ENCODE peak calls at places on chromosomes 4 and X, in five cellular contexts. W is uterus, A is brain microvascular endothelial cell, X is foreskin keratinocyte, M is body of pancreas. R is an unnamed sample.

GRCh38 chrX:11351375-11352295 is 58.4 kb downstream of the AMELX start:
- DNase-seq in W (peak; percentile 61), A (peak; percentile 85), X (no peak), M (peak; percentile 13), R (peak; percentile 38)

GRCh38 chr4:4694296-4694772 is 152.5 kb upstream of the STX18 start:
- DNase-seq in W (no peak), A (no peak), X (no peak), M (peak; percentile 33), R (no peak)

GRCh38 chrX:19889582-19890342 is 2.4 kb upstream of the SH3KBP1 start:
- DNase-seq in W (peak; percentile 40), A (peak; percentile 90), X (peak; percentile 50), M (no peak), R (no peak)

GRCh38 chrX:103531002-103531401 is 11.7 kb upstream of the RAB40A start:
- DNase-seq in W (no peak), A (peak; percentile 77), X (no peak), M (no peak), R (no peak)

GRCh38 chr4:56755901-56756300 is 65.6 kb downstream of the SPINK2 start:
- DNase-seq in W (no peak), A (no peak), X (peak; percentile 57), M (no peak), R (no peak)

GRCh38 chr4:7598939-7599790 is 164.4 kb upstream of the PSAPL1 start:
- DNase-seq in W (no peak), A (no peak), X (no peak), M (no peak), R (peak; percentile 86)

GRCh38 chr4:28350485-28350884 is 1489.8 kb downstream of the STIM2 start:
- DNase-seq in W (no peak), A (no peak), X (peak; percentile 23), M (no peak), R (no peak)

GRCh38 chr4:70277121-70277520 is 34.7 kb downstream of the CSN3 start:
- DNase-seq in W (no peak), A (no peak), X (no peak), M (no peak), R (no peak)

GRCh38 chrX:54495814-54496516 is at the start of gene FGD1:
- DNase-seq in W (peak; percentile 72), A (peak; percentile 7), X (no peak), M (peak; percentile 67), R (peak; percentile 64)

GRCh38 chr4:79917246-79917645 is 155.8 kb downstream of the ANTXR2 start:
- DNase-seq in W (no peak), A (peak; percentile 46), X (no peak), M (peak; percentile 16), R (no peak)

GRCh38 chrX:281166-281999 is at the start of gene PLCXD1:
- DNase-seq in W (no peak), A (no peak), X (no peak), M (peak; percentile 19), R (peak; percentile 49)

GRCh38 chr4:144572660-144573059 is 73.3 kb upstream of the HHIP start:
- DNase-seq in W (no peak), A (no peak), X (no peak), M (no peak), R (no peak)

GRCh38 chr4:27178066-27178465 is 317.4 kb downstream of the STIM2 start:
- DNase-seq in W (no peak), A (no peak), X (no peak), M (no peak), R (no peak)

GRCh38 chr4:41693629-41694028 is 54.9 kb downstream of the PHOX2B start:
- DNase-seq in W (no peak), A (peak; percentile 12), X (no peak), M (no peak), R (no peak)

GRCh38 chr4:72568959-72569718 is at the start of gene ADAMTS3:
- DNase-seq in W (peak; percentile 75), A (no peak), X (no peak), M (peak; percentile 47), R (peak; percentile 69)

GRCh38 chrX:121336831-121337421 is 289.5 kb downstream of the GLUD2 start:
- DNase-seq in W (no peak), A (no peak), X (peak; percentile 44), M (no peak), R (no peak)

GRCh38 chr4:98657531-98658286 is 702 bp downstream of the TSPAN5 start:
- DNase-seq in W (peak; percentile 41), A (peak; percentile 63), X (peak; percentile 53), M (no peak), R (no peak)

GRCh38 chr4:169439244-169439643 is 168.5 kb upstream of the SH3RF1 start:
- DNase-seq in W (no peak), A (no peak), X (no peak), M (no peak), R (no peak)

GRCh38 chrX:47186096-47186740 is 7.4 kb upstream of the UBA1 start:
- DNase-seq in W (no peak), A (no peak), X (no peak), M (no peak), R (no peak)

GRCh38 chrX:116435597-116435996 is 809 bp upstream of the SLC6A14 start:
- DNase-seq in W (no peak), A (no peak), X (no peak), M (no peak), R (no peak)

GRCh38 chrX:123854329-123854728 is 5.5 kb upstream of the XIAP start:
- DNase-seq in W (no peak), A (peak; percentile 6), X (no peak), M (no peak), R (no peak)

DNA sequence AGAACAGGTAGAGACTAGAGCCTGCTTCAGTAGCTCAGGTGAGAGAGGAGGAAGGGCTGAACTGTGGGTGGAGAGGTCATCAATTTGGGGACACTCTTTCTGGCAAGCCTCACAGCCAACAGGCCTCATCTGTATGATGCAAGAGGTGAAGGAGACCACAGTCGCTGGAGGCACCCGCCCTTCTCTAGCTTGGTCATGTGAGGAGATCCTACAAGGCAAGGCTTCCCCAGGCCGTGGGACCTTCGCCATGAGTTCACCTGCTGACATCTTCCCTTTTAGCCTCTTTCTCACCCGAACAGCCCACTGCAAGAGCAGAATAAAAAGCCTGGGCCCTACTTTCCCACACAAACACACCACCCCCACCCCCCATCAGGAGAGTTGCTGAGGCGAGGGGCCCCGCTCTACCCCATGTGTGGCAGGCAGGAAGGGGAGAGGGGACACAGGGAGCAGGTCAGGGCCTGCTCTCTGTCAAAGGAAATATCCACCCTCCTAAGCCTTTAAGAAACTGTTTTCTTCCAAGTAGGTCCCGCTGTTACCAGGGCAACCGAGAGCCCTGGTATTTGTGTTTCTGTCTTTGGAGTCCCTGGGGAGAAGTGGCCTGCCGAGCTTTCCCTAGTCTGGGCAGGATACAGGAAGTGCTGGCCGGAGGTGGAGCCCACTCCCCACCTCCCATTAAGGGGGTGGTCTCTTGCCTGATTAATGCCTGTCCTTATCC is 8.1 kb downstream of the RTL5 start:
- DNase-seq in W (peak; percentile 49), A (peak; percentile 61), X (no peak), M (no peak), R (peak; percentile 68)
- H3K27ac ChIP-seq in W (peak overlapping the region; percentile 58), A (no peak overlapping the region), X (no peak overlapping the region), M (no peak overlapping the region), R (peak overlapping the region; percentile 62)

DNA sequence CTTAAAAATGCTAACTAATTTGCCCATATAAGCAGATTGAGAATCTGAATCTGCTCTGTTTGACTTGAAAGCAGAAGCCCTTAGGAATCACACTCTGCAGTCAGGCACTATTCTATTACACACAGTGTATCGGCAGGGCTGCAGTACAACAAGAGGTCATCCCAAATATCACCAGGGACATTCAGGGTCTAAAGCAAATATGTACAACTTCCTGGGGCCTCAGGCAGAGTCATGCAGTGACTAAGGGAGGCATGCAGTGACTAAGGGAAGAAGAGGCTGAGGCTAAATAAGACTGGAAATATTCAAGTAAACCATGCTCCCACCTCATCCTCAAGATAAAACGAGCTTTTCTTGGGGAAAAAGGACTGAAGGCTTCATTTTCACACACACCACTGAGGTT is 20.9 kb downstream of the MAPK10 start:
- DNase-seq in W (peak; percentile 59), A (peak; percentile 95), X (peak; percentile 73), M (no peak), R (no peak)
- H3K27ac ChIP-seq in W (peak overlapping the region; percentile 75), A (peak overlapping the region; percentile 92), X (no peak overlapping the region), M (no peak overlapping the region), R (no peak overlapping the region)

GRCh38 chrX:43956034-43956433 is 17.2 kb downstream of the NDP start:
- DNase-seq in W (no peak), A (no peak), X (no peak), M (no peak), R (no peak)
- H3K27ac ChIP-seq in W (peak overlapping the region; percentile 50), A (no peak overlapping the region), X (no peak overlapping the region), M (no peak overlapping the region), R (no peak overlapping the region)

GRCh38 chr4:16894406-16894805 is 4.0 kb downstream of the LDB2 start:
- DNase-seq in W (no peak), A (no peak), X (no peak), M (no peak), R (no peak)

GRCh38 chr4:16890651-16891050 is 7.8 kb downstream of the LDB2 start:
- DNase-seq in W (no peak), A (no peak), X (no peak), M (no peak), R (no peak)

GRCh38 chr4:16889945-16890344 is 8.5 kb downstream of the LDB2 start:
- DNase-seq in W (no peak), A (no peak), X (no peak), M (no peak), R (no peak)

GRCh38 chr4:16896871-16897270 is 1.6 kb downstream of the LDB2 start:
- DNase-seq in W (no peak), A (peak; percentile 37), X (no peak), M (no peak), R (no peak)

GRCh38 chr4:16893141-16893571 is 5.3 kb downstream of the LDB2 start:
- DNase-seq in W (no peak), A (no peak), X (no peak), M (no peak), R (no peak)
- H3K27ac ChIP-seq in W (peak overlapping the region; percentile 87), A (no peak overlapping the region), X (no peak overlapping the region), M (no peak overlapping the region), R (peak overlapping the region; percentile 73)

GRCh38 chrX:113274345-113274744 is 433.7 kb upstream of the AMOT start:
- DNase-seq in W (no peak), A (no peak), X (no peak), M (no peak), R (no peak)

GRCh38 chrX:113275769-113276168 is 435.1 kb upstream of the AMOT start:
- DNase-seq in W (no peak), A (no peak), X (no peak), M (no peak), R (no peak)

GRCh38 chrX:113269203-113269602 is 428.6 kb upstream of the AMOT start:
- DNase-seq in W (no peak), A (no peak), X (no peak), M (no peak), R (no peak)

GRCh38 chrX:113274801-113275200 is 434.2 kb upstream of the AMOT start:
- DNase-seq in W (no peak), A (no peak), X (no peak), M (no peak), R (no peak)
- H3K27ac ChIP-seq in W (no peak overlapping the region), A (no peak overlapping the region), X (no peak overlapping the region), M (no peak overlapping the region), R (no peak overlapping the region)

GRCh38 chr4:156291317-156291716 is 337.7 kb upstream of the CTSO start:
- DNase-seq in W (no peak), A (peak; percentile 63), X (no peak), M (no peak), R (no peak)
- H3K27ac ChIP-seq in W (no peak overlapping the region), A (peak overlapping the region; percentile 21), X (no peak overlapping the region), M (no peak overlapping the region), R (no peak overlapping the region)